ENCODE peak calls at places on chromosomes 6 and 20, in five cellular contexts. V is endodermal cell, S is brain microvascular endothelial cell, F is body of pancreas, G is upper lobe of right lung. T is an unnamed sample.

GRCh38 chr6:158772851-158773371 is 46.3 kb downstream of the EZR start:
- DNase-seq in V (no peak), S (no peak), F (no peak), G (no peak), T (no peak)

GRCh38 chr6:135667694-135668455 is 170.3 kb upstream of the AHI1 start:
- DNase-seq in V (peak), S (peak), F (no peak), G (no peak), T (no peak)

GRCh38 chr6:34934516-34934915 is 45.5 kb downstream of the ANKS1A start:
- DNase-seq in V (no peak), S (no peak), F (peak), G (peak), T (no peak)

GRCh38 chr6:89976141-89977020 is 82.1 kb downstream of the GJA10 start:
- DNase-seq in V (no peak), S (no peak), F (no peak), G (no peak), T (no peak)

GRCh38 chr20:23132930-23133559 is 46.9 kb upstream of the CD93 start:
- DNase-seq in V (no peak), S (no peak), F (peak), G (no peak), T (no peak)

GRCh38 chr6:7189101-7189721 is 81.5 kb downstream of the RREB1 start:
- DNase-seq in V (no peak), S (no peak), F (peak), G (no peak), T (no peak)

GRCh38 chr20:48843125-48843806 is 15.5 kb upstream of the PREX1 start:
- DNase-seq in V (no peak), S (no peak), F (no peak), G (no peak), T (no peak)

GRCh38 chr20:2695206-2695983 is 2.8 kb downstream of the EBF4 start:
- DNase-seq in V (peak), S (no peak), F (no peak), G (no peak), T (no peak)

GRCh38 chr6:42404494-42404893 is 47.2 kb downstream of the TRERF1 start:
- DNase-seq in V (peak), S (peak), F (no peak), G (no peak), T (no peak)

GRCh38 chr6:158567871-158568401 is 8.0 kb downstream of the TMEM181 start:
- DNase-seq in V (no peak), S (no peak), F (no peak), G (no peak), T (no peak)

GRCh38 chr6:136579800-136580199 is 29.6 kb upstream of the MAP7 start:
- DNase-seq in V (no peak), S (no peak), F (no peak), G (no peak), T (no peak)

GRCh38 chr20:44038681-44039123 is 124.0 kb downstream of the TOX2 start:
- DNase-seq in V (no peak), S (no peak), F (no peak), G (peak), T (no peak)

GRCh38 chr20:51528263-51529026 is 14.1 kb downstream of the NFATC2 start:
- DNase-seq in V (no peak), S (no peak), F (no peak), G (no peak), T (peak)

GRCh38 chr20:51531141-51531710 is 11.3 kb downstream of the NFATC2 start:
- DNase-seq in V (no peak), S (no peak), F (no peak), G (no peak), T (peak)

GRCh38 chr20:51526754-51527153 is 15.8 kb downstream of the NFATC2 start:
- DNase-seq in V (no peak), S (no peak), F (no peak), G (no peak), T (no peak)

GRCh38 chr20:51529758-51530157 is 12.8 kb downstream of the NFATC2 start:
- DNase-seq in V (no peak), S (no peak), F (no peak), G (no peak), T (peak)

DNA sequence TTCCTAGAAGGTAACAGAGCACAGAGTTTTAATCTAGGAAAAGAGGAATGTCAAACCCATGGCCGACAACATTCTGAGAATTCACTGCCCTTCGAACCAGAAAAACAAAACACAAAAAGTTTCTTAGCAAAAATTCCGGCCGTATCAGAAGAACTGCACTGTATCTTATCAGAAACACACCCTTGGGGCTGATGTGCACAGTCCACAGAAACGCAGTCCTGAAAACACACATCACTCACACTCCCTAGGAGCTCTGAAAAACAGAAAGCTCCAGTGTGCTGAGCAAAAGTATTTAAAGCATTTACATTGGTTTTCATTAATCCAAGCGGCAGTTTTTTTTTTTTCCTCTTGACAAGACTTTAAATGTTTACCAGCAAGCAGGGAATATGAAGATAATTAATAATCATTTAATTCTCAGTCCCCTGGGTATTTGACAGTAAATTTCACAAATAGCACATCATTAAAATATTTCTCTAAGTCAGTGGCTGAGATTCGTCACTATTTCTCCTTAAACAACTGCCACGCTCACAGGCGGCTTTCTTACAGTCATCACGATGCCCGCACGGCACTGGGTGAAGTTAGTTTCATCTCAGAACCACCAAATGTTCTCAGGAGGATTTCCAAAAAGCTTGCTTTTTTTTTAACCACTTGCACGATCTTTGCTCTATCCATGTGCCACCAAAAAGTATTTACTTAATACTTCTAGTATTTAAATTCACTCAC is 13.3 kb downstream of the NFATC2 start:
- DNase-seq in V (no peak), S (peak), F (no peak), G (no peak), T (peak)
- H3K4me3 ChIP-seq in V (no peak), S (peak), F (no peak), G (no peak), T (peak)

GRCh38 chr20:57509665-57510237 is 15.2 kb downstream of the CTCFL start:
- DNase-seq in V (peak), S (no peak), F (no peak), G (no peak), T (peak)
- TF ChIP-seq CTCF in V (peak), S (peak), F (no peak), G (peak), T (peak)

GRCh38 chr20:63642518-63643247 is 10.5 kb downstream of the STMN3 start:
- DNase-seq in V (peak), S (no peak), F (peak), G (no peak), T (peak)
- H3K4me3 ChIP-seq in V (peak), S (no peak), F (peak), G (peak), T (peak)

GRCh38 chr6:116847234-116847633 is 18.4 kb upstream of the GPRC6A start:
- DNase-seq in V (no peak), S (no peak), F (no peak), G (no peak), T (peak)
- TF ChIP-seq CTCF in V (peak), S (peak), F (peak), G (peak), T (peak)